ENCODE peak calls at places on chromosomes 5 and 9, in seven cellular contexts. M, P, X, K, U, Y and V are unnamed samples.

GRCh38 chr5:112576298-112576925 is 157.3 kb upstream of the EPB41L4A start:
- DNase-seq in P (no peak), X (no peak), M (no peak), U (no peak), Y (no peak), K (no peak), V (no peak)

GRCh38 chr9:96751815-96752214 is 26.1 kb downstream of the ZNF510 start:
- DNase-seq in Y (no peak), X (no peak), M (no peak), P (no peak), U (no peak), K (no peak), V (no peak)

GRCh38 chr9:99051851-99052250 is 53.1 kb upstream of the TGFBR1 start:
- DNase-seq in U (no peak), P (no peak), K (no peak), X (no peak), Y (no peak), M (no peak), V (no peak)

GRCh38 chr9:133939845-133940244 is 52.3 kb downstream of the VAV2 start:
- DNase-seq in K (no peak), U (no peak), Y (no peak), P (no peak), X (no peak), M (no peak), V (no peak)

GRCh38 chr5:166262395-166262794 is 2029.0 kb upstream of the WWC1 start:
- DNase-seq in X (no peak), U (no peak), M (no peak), P (no peak), Y (no peak), K (no peak), V (no peak)

GRCh38 chr5:107553063-107553676 is 117.6 kb downstream of the EFNA5 start:
- DNase-seq in M (peak), X (no peak), U (no peak), Y (no peak), K (no peak), P (no peak), V (no peak)

GRCh38 chr5:42840279-42840678 is 28.6 kb upstream of the SELENOP start:
- DNase-seq in K (peak), X (no peak), U (no peak), M (peak), Y (no peak), P (no peak), V (no peak)

GRCh38 chr9:134755221-134755907 is 113.8 kb downstream of the COL5A1 start:
- DNase-seq in P (no peak), M (no peak), K (no peak), X (no peak), Y (no peak), U (no peak), V (no peak)

GRCh38 chr9:134641173-134641985 is at the start of gene COL5A1:
- DNase-seq in U (peak), M (peak), P (no peak), K (peak), Y (peak), X (no peak), V (peak)

GRCh38 chr9:120774719-120775118 is 18.5 kb downstream of the FBXW2 start:
- DNase-seq in U (no peak), P (no peak), M (no peak), Y (no peak), X (no peak), K (no peak), V (no peak)
- TF ChIP-seq CTCF in U (peak), P (no peak), M (peak), Y (no peak), X (no peak), K (no peak), V (no peak)

DNA sequence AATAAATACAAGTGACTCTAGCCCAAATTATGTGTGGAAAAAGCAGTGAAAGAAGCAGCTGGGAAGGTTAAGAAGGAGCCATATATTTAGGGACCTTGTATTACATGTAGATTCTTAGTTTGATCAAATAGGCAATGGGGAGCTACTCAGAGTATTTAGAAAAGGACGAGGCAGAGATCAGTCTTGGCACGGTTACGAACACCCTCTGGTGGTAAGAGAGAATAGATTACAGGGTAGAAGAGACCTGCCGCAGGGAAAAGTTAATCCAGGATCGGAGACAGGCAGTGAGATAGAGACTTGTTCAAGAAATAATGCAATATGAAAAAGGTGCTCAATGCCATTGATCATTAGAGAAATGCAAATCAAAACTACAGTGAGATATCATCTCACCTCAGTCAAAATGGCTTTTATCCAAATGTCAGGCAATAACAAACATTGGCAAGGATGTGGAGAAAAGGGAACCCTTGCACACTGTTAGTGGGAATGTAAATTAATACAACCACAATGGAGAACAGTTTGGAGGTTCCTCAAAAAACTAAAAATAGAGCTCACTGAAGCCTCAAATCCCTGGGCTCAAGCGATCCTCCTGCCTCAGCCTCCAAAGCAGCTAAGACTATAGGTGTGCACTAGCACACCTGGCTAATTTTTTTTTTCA is 12.0 kb downstream of the INIP start:
- DNase-seq in K (peak), P (no peak), M (peak), U (peak), X (no peak), Y (no peak), V (no peak)
- TF ChIP-seq CTCF in K (peak), P (no peak), M (peak), U (peak), X (no peak), Y (peak), V (peak)

DNA sequence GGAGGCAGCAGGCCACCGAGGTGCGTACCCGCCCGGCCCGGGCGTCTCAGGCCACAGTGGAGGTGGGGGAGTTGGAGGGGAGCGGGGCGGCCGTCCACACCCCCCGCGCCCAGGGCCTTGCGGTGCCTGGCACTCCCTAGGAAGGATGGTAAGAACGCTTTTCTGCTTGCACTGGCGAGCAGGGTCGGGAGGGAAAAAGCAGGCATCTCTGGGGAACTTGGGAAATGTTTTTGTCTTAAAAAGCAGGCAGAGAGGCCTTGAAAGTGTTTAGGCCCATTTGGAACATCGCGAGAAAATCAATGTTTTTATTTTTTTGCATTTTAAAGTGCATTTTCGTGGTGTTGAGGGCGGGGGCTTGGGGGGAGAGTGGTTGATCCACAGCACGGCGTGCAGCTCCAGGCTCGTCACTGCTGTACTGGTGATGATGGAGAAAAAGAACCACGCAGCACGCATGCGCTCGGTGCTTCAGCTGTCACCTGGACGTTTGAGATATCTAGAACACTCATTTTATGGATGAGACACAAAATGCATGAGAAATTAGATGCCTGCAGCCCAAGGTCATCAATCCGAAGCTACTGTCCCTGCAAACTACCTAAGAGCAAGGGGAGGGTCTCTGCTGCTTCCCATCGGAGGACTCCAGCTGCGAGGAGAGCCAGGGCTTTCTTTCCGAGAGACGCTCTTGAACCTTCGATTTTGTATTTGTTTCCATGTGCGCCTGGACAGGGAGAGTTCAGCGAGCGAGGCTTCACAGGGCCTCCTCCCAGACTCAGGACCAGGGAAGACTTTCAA is 2.2 kb downstream of the DMRT2 start:
- DNase-seq in X (no peak), Y (no peak), U (no peak), P (no peak), M (no peak), K (no peak), V (no peak)
- TF ChIP-seq CTCF in X (peak), Y (no peak), U (peak), P (no peak), M (no peak), K (no peak), V (no peak)

DNA sequence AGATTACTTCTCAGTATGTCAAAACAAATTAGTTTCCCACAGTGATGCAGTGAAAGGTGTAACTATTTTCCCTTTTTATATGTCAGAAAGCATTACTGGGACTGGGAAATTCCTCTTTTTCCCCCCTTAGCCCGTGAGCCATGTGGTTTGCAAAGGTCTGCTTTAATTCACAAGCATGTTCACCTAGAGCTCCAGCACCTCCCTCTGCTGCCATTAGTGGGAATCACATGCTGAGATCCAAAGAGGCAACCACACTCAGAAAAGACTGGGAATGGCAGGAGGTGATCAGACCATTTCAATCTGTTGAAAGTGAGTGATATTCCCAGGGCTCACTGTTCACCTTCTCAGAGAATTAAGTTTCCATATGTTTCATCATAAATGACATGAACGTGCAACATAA is 703.7 kb upstream of the WWC1 start:
- DNase-seq in X (no peak), P (peak), Y (no peak), K (no peak), U (peak), M (peak), V (no peak)
- TF ChIP-seq CTCF in X (peak), P (peak), Y (no peak), K (no peak), U (peak), M (peak), V (peak)

GRCh38 chr5:178284996-178285395 is 52.4 kb upstream of the PHYKPL start:
- DNase-seq in K (no peak), X (no peak), P (no peak), M (no peak), Y (no peak), U (no peak), V (no peak)

GRCh38 chr5:178282391-178282790 is 49.8 kb upstream of the PHYKPL start:
- DNase-seq in Y (no peak), M (no peak), X (no peak), P (no peak), U (no peak), K (no peak), V (no peak)

GRCh38 chr5:178285399-178286225 is 53.0 kb upstream of the PHYKPL start:
- DNase-seq in U (no peak), M (no peak), X (no peak), P (no peak), Y (no peak), K (no peak), V (no peak)

GRCh38 chr5:178283520-178283919 is 50.9 kb upstream of the PHYKPL start:
- DNase-seq in Y (no peak), P (no peak), X (no peak), U (no peak), K (no peak), M (no peak), V (no peak)

GRCh38 chr5:178284095-178284675 is 51.6 kb upstream of the PHYKPL start:
- DNase-seq in K (no peak), U (peak), Y (no peak), P (no peak), X (peak), M (no peak), V (no peak)
- TF ChIP-seq CTCF in K (peak), U (peak), Y (peak), P (peak), X (peak), M (peak), V (peak)

DNA sequence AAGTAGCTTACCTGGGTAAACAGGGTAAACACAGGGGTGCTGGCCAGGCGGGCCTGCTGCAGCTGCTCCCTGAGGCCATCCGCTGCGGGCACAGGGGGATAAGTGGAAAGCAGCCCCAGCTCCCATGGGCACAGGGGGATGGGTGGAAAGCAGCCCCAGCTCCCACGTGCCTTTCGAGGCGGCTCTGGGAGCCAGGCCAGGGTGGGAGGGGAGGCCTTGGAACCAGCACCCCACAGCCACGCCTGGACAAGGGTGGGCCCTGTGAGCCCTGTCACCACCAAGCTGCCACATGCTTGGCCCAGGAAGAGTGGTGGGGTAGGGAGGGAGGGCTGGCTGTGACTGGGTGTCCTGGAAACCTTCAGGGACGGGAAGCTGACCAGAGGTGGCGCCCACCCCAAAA is 7.8 kb upstream of the CARD9 start:
- DNase-seq in X (no peak), Y (no peak), K (no peak), M (no peak), P (no peak), U (no peak), V (no peak)
- TF ChIP-seq CTCF in X (no peak), Y (no peak), K (no peak), M (no peak), P (no peak), U (no peak), V (no peak)